ENCODE peak calls at places on chromosomes 16 and 17, in four cellular contexts. U is GM12878, D is K562, J is HepG2. E is an unnamed sample.

GRCh38 chr16:30075503-30076275 is at the start of gene PPP4C:
- DNase-seq in U (no peak), D (peak; percentile 82), J (peak; percentile 88), E (peak; percentile 99)

GRCh38 chr17:36703860-36704266 is 102.5 kb downstream of the MRM1 start:
- DNase-seq in D (peak; percentile 87), U (no peak), J (no peak), E (peak; percentile 65)

GRCh38 chr17:57674894-57675293 is 70.2 kb downstream of the CCDC182 start:
- DNase-seq in D (no peak), J (no peak), U (no peak), E (no peak)

GRCh38 chr17:49578963-49579500 is 3.4 kb downstream of the NXPH3 start:
- DNase-seq in D (no peak), J (no peak), U (no peak), E (no peak)

GRCh38 chr17:35804658-35805192 is 4.6 kb upstream of the TAF15 start:
- DNase-seq in D (peak; percentile 65), U (peak; percentile 48), J (peak; percentile 88), E (peak; percentile 65)

GRCh38 chr17:40124279-40125141 is 2.7 kb downstream of the MSL1 start:
- DNase-seq in D (no peak), J (no peak), U (no peak), E (peak; percentile 5)

GRCh38 chr16:67395105-67395457 is 1.8 kb upstream of the TPPP3 start:
- DNase-seq in J (no peak), D (no peak), U (no peak), E (no peak)

GRCh38 chr17:37064956-37065355 is 116.2 kb downstream of the AATF start:
- DNase-seq in U (no peak), D (no peak), J (no peak), E (no peak)

GRCh38 chr17:8148560-8148959 is 3.6 kb downstream of the PER1 start:
- DNase-seq in D (no peak), J (no peak), U (no peak), E (no peak)

GRCh38 chr16:48047755-48048154 is 108.0 kb downstream of the ABCC12 start:
- DNase-seq in J (no peak), D (no peak), U (no peak), E (no peak)

DNA sequence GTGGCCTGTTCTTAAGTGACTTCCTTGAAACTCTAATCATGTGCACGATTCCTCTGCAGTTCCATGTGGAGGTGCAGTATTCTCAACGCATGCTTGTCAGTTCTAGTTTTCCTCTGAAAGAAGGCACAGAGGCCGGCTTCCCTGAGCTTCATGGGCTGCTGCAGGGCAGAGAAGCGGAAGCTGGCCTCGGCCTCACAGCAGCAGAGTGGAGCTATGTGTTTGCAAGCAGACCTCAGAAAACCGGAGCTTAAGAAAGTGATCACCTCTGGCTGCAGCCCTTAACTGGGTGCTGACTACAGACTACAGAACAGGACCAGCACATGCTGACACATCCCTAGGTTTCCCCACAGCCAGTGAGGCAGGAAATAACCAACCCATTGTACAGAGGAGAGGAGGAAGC is 500.7 kb downstream of the GRIN2A start:
- DNase-seq in J (no peak), D (no peak), U (no peak), E (no peak)
- TF ChIP-seq SP1 in J (no peak), D (no peak), U (no peak), E (no peak)

GRCh38 chr16:5450435-5451104 is 353.0 kb upstream of the EEF2KMT start:
- DNase-seq in J (no peak), U (no peak), D (no peak), E (no peak)
- TF ChIP-seq BHLHE40 in J (no peak), U (no peak), D (no peak), E (no peak)

GRCh38 chr16:85270365-85270764 is 158.1 kb upstream of the CIBAR2 start:
- DNase-seq in U (no peak), D (no peak), J (no peak), E (no peak)
- TF ChIP-seq SP1 in U (no peak), D (no peak), J (no peak), E (no peak)

DNA sequence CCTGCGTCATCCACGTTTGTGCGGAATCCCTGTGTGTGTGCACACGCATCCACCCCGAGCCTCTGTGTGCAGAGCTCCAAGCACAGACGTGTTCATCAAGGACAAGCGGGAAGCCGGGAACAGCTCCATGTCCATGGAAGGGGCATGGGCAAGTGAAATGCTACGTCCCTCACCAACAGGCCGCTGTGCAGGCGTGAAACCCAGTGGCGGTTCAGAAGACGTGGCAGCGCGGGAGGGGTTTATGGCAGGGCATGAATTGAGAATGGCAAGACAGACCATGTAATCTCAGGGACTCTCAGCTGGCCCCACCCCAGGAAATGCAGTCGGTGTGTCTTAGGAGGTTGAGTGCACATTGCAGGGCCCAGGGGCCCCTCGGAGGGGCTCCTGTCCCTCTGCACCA is 52.7 kb downstream of the TBC1D16 start:
- DNase-seq in U (no peak), J (no peak), D (no peak), E (no peak)
- TF ChIP-seq BHLHE40 in U (no peak), J (no peak), D (no peak), E (no peak)

DNA sequence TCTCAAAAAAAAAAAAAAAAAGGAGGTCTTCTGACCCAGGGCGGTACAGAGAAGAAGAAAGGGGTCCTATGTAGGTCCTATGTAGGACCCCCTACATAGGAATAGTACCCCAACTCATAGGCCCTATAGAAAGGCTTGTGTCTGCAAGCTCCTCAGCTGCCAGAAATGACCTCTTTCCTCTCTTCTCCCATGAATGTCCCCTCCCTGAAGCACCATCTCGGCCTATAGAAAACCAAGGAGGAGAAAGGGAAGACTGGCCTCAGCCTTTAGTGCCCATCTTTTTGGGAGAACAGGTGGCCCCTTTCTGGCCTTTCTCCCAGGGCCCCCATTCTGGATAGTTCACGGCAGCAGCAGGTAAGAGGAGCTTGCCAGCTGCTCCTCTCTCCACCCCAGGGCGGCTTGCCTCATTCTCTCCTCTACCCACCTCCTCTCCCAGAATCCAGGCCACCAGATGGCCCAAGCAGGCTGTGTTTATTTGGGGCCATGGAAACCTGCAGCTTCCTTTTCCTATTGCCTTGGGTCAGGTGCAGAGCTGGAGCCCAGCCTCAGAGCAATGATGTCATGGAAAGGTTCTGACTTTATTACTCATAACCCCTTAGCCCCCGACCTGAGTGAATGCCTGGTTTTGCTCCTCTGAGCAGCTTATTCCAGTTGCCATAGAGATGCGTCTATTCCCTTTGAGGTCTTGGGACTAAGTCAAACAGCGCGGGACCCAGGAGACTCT is 1.6 kb upstream of the MRPL58 start:
- DNase-seq in U (no peak), D (peak; percentile 20), J (peak; percentile 68), E (peak; percentile 39)
- TF ChIP-seq SP1 in U (no peak), D (no peak), J (no peak), E (no peak)

GRCh38 chr16:85626191-85626951 is 13.2 kb downstream of the GSE1 start:
- DNase-seq in U (no peak), D (no peak), J (no peak), E (peak; percentile 48)
- TF ChIP-seq BHLHE40 in U (no peak), D (no peak), J (no peak), E (no peak)

GRCh38 chr17:1714488-1714979 is 4.4 kb upstream of the TLCD2 start:
- DNase-seq in D (peak; percentile 59), U (no peak), J (peak; percentile 97), E (peak; percentile 70)

GRCh38 chr17:1713160-1713877 is 3.1 kb upstream of the TLCD2 start:
- DNase-seq in D (peak; percentile 41), U (no peak), J (no peak), E (no peak)

GRCh38 chr17:1714980-1715802 is 5.0 kb upstream of the TLCD2 start:
- DNase-seq in U (no peak), J (peak; percentile 84), D (peak; percentile 61), E (no peak)

GRCh38 chr17:1712271-1712670 is 2.1 kb upstream of the TLCD2 start:
- DNase-seq in J (no peak), D (no peak), U (no peak), E (no peak)

GRCh38 chr17:1713878-1714487 is 3.8 kb upstream of the TLCD2 start:
- DNase-seq in J (peak; percentile 75), U (no peak), D (no peak), E (peak; percentile 58)
- TF ChIP-seq SP1 in J (peak; percentile 21), U (no peak), D (peak; percentile 44), E (no peak)